ENCODE peak calls at places on chromosome 19, in eight cellular contexts. A is kidney epithelial cell; N is cerebellar nuclear complex; P is endodermal cell; C is hippocampal formation; T is testis; Z is CD8-positive, alpha-beta T cell; R is A172. M is an unnamed sample.
A peak's percentile ranks its signal among the peaks of the same experiment; 100 is the strongest.

GRCh38 chr19:43470288-43470687 is 4.9 kb upstream of the LYPD3 start:
- DNase-seq in A (no peak), N (no peak), P (peak; percentile 52), C (no peak), T (no peak), Z (peak; percentile 61), R (peak; percentile 51), M (no peak)

GRCh38 chr19:18385675-18386542 is at the start of gene GDF15:
- DNase-seq in A (no peak), N (no peak), P (peak; percentile 92), C (no peak), T (peak; percentile 66), Z (no peak), R (peak; percentile 89), M (no peak)

GRCh38 chr19:30693179-30693578 is 321.0 kb downstream of the ZNF536 start:
- DNase-seq in A (no peak), N (no peak), P (no peak), C (no peak), T (no peak), Z (no peak), R (no peak), M (no peak)

GRCh38 chr19:12527034-12527836 is 24.0 kb downstream of the ZNF564 start:
- DNase-seq in A (no peak), N (no peak), P (no peak), C (no peak), T (no peak), Z (no peak), R (peak; percentile 19), M (no peak)

GRCh38 chr19:18900700-18901502 is 4.9 kb upstream of the CERS1 start:
- DNase-seq in A (no peak), N (no peak), P (no peak), C (no peak), T (no peak), Z (no peak), R (no peak), M (no peak)

GRCh38 chr19:48480151-48480475 is 10.9 kb downstream of the CYTH2 start:
- DNase-seq in A (no peak), N (peak; percentile 7), P (no peak), C (peak; percentile 46), T (peak; percentile 73), Z (peak; percentile 66), R (no peak), M (no peak)

GRCh38 chr19:6423499-6424189 is 967 bp downstream of the KHSRP start:
- DNase-seq in A (no peak), N (no peak), P (peak; percentile 86), C (no peak), T (peak; percentile 65), Z (no peak), R (peak; percentile 38), M (no peak)

GRCh38 chr19:29841559-29842367 is 30.0 kb downstream of the CCNE1 start:
- DNase-seq in A (no peak), N (no peak), P (peak; percentile 82), C (no peak), T (no peak), Z (no peak), R (peak; percentile 64), M (no peak)

GRCh38 chr19:6712692-6713670 is 7.5 kb downstream of the C3 start:
- DNase-seq in A (no peak), N (no peak), P (no peak), C (no peak), T (no peak), Z (no peak), R (no peak), M (no peak)

GRCh38 chr19:31127132-31127967 is 221.9 kb downstream of the TSHZ3 start:
- DNase-seq in A (peak; percentile 50), N (peak; percentile 6), P (peak; percentile 64), C (no peak), T (no peak), Z (no peak), R (peak; percentile 92), M (no peak)

GRCh38 chr19:42071247-42071646 is 1.2 kb upstream of the GRIK5 start:
- DNase-seq in A (no peak), N (no peak), P (no peak), C (no peak), T (no peak), Z (no peak), R (no peak), M (no peak)

GRCh38 chr19:58356236-58356970 is 3.1 kb upstream of the A1BG start:
- DNase-seq in A (no peak), N (no peak), P (peak; percentile 50), C (no peak), T (no peak), Z (peak; percentile 70), R (no peak), M (no peak)

GRCh38 chr19:1411255-1412191 is 4.1 kb downstream of the DAZAP1 start:
- DNase-seq in A (no peak), N (peak; percentile 36), P (no peak), C (peak; percentile 94), T (no peak), Z (peak; percentile 63), R (peak; percentile 82), M (no peak)

GRCh38 chr19:53102701-53103140 is 501 bp downstream of the ZNF160 start:
- DNase-seq in A (no peak), N (no peak), P (peak; percentile 67), C (no peak), T (no peak), Z (no peak), R (peak; percentile 32), M (no peak)

GRCh38 chr19:13190781-13191540 is 40.8 kb downstream of the IER2 start:
- DNase-seq in A (no peak), N (no peak), P (no peak), C (no peak), T (no peak), Z (no peak), R (no peak), M (no peak)

GRCh38 chr19:6060600-6061391 is 49.5 kb downstream of the RFX2 start:
- DNase-seq in A (peak; percentile 44), N (no peak), P (peak; percentile 64), C (no peak), T (peak; percentile 10), Z (peak; percentile 61), R (peak; percentile 100), M (no peak)

GRCh38 chr19:58227964-58228583 is 640 bp upstream of the ZNF544 start:
- DNase-seq in A (no peak), N (no peak), P (peak; percentile 56), C (peak; percentile 1), T (peak; percentile 26), Z (no peak), R (no peak), M (no peak)

GRCh38 chr19:39409886-39410619 is 2.4 kb upstream of the PLEKHG2 start:
- DNase-seq in A (no peak), N (no peak), P (no peak), C (no peak), T (peak; percentile 84), Z (peak; percentile 77), R (no peak), M (peak; percentile 22)